ENCODE peak calls at places on chromosomes 11 and 22, in four cellular contexts. One of them, this sample, is unnamed.

GRCh38 chr11:33658195-33658900 is 42.3 kb downstream of the C11orf91 start:
- DNase-seq in stimulated activated CD4-positive, alpha-beta T cell treated with anti-CD3 and anti-CD28 coated beads, TNF-alpha, amount 100 ng/mL, for 1 hour: no peak
- DNase-seq in endothelial cell: no peak
- DNase-seq in left lung: peak; percentile 68
- DNase-seq in this sample: no peak

GRCh38 chr11:70772950-70773349 is 374.6 kb downstream of the CTTN start:
- DNase-seq in stimulated activated CD4-positive, alpha-beta T cell treated with anti-CD3 and anti-CD28 coated beads, TNF-alpha, amount 100 ng/mL, for 1 hour: no peak
- DNase-seq in left lung: no peak
- DNase-seq in endothelial cell: no peak
- DNase-seq in this sample: no peak

GRCh38 chr11:131796089-131796488 is 425.7 kb downstream of the NTM start:
- DNase-seq in stimulated activated CD4-positive, alpha-beta T cell treated with anti-CD3 and anti-CD28 coated beads, TNF-alpha, amount 100 ng/mL, for 1 hour: no peak
- DNase-seq in left lung: no peak
- DNase-seq in endothelial cell: no peak
- DNase-seq in this sample: no peak

GRCh38 chr11:116217006-116217405 is 555.8 kb downstream of the BUD13 start:
- DNase-seq in endothelial cell: peak; percentile 70
- DNase-seq in stimulated activated CD4-positive, alpha-beta T cell treated with anti-CD3 and anti-CD28 coated beads, TNF-alpha, amount 100 ng/mL, for 1 hour: no peak
- DNase-seq in left lung: no peak
- DNase-seq in this sample: no peak

GRCh38 chr11:62005231-62005661 is 37.8 kb upstream of the FTH1 start:
- DNase-seq in left lung: peak; percentile 8
- DNase-seq in stimulated activated CD4-positive, alpha-beta T cell treated with anti-CD3 and anti-CD28 coated beads, TNF-alpha, amount 100 ng/mL, for 1 hour: no peak
- DNase-seq in endothelial cell: no peak
- DNase-seq in this sample: no peak

GRCh38 chr11:40882301-40882700 is 577.2 kb downstream of the LRRC4C start:
- DNase-seq in stimulated activated CD4-positive, alpha-beta T cell treated with anti-CD3 and anti-CD28 coated beads, TNF-alpha, amount 100 ng/mL, for 1 hour: no peak
- DNase-seq in endothelial cell: no peak
- DNase-seq in left lung: no peak
- DNase-seq in this sample: no peak

GRCh38 chr22:24067587-24068376 is 56.7 kb downstream of the CABIN1 start:
- DNase-seq in endothelial cell: no peak
- DNase-seq in left lung: no peak
- DNase-seq in stimulated activated CD4-positive, alpha-beta T cell treated with anti-CD3 and anti-CD28 coated beads, TNF-alpha, amount 100 ng/mL, for 1 hour: no peak
- DNase-seq in this sample: peak; percentile 11

GRCh38 chr22:29243874-29244446 is 23.8 kb downstream of the RHBDD3 start:
- DNase-seq in endothelial cell: no peak
- DNase-seq in left lung: no peak
- DNase-seq in stimulated activated CD4-positive, alpha-beta T cell treated with anti-CD3 and anti-CD28 coated beads, TNF-alpha, amount 100 ng/mL, for 1 hour: no peak
- DNase-seq in this sample: no peak

GRCh38 chr22:38413085-38414008 is 41.7 kb downstream of the KCNJ4 start:
- DNase-seq in left lung: peak; percentile 79
- DNase-seq in stimulated activated CD4-positive, alpha-beta T cell treated with anti-CD3 and anti-CD28 coated beads, TNF-alpha, amount 100 ng/mL, for 1 hour: no peak
- DNase-seq in endothelial cell: no peak
- DNase-seq in this sample: peak; percentile 78

GRCh38 chr11:73273246-73273890 is 1.2 kb downstream of the P2RY6 start:
- DNase-seq in left lung: no peak
- DNase-seq in endothelial cell: no peak
- DNase-seq in stimulated activated CD4-positive, alpha-beta T cell treated with anti-CD3 and anti-CD28 coated beads, TNF-alpha, amount 100 ng/mL, for 1 hour: no peak
- DNase-seq in this sample: no peak

GRCh38 chr11:129815596-129816461 is at the start of gene TMEM45B:
- DNase-seq in endothelial cell: peak; percentile 18
- DNase-seq in stimulated activated CD4-positive, alpha-beta T cell treated with anti-CD3 and anti-CD28 coated beads, TNF-alpha, amount 100 ng/mL, for 1 hour: no peak
- DNase-seq in left lung: peak; percentile 89
- DNase-seq in this sample: no peak

GRCh38 chr22:40965936-40966557 is 14.9 kb downstream of the RBX1 start:
- DNase-seq in endothelial cell: no peak
- DNase-seq in stimulated activated CD4-positive, alpha-beta T cell treated with anti-CD3 and anti-CD28 coated beads, TNF-alpha, amount 100 ng/mL, for 1 hour: no peak
- DNase-seq in left lung: no peak
- DNase-seq in this sample: no peak

GRCh38 chr11:105132716-105133511 is 6.7 kb downstream of the CARD18 start:
- DNase-seq in left lung: no peak
- DNase-seq in endothelial cell: no peak
- DNase-seq in stimulated activated CD4-positive, alpha-beta T cell treated with anti-CD3 and anti-CD28 coated beads, TNF-alpha, amount 100 ng/mL, for 1 hour: no peak
- DNase-seq in this sample: no peak

GRCh38 chr22:26393929-26394328 is 35.1 kb upstream of the ASPHD2 start:
- DNase-seq in stimulated activated CD4-positive, alpha-beta T cell treated with anti-CD3 and anti-CD28 coated beads, TNF-alpha, amount 100 ng/mL, for 1 hour: no peak
- DNase-seq in endothelial cell: no peak
- DNase-seq in left lung: no peak
- DNase-seq in this sample: no peak

GRCh38 chr22:19115628-19116027 is 6.6 kb downstream of the DGCR2 start:
- DNase-seq in left lung: no peak
- DNase-seq in stimulated activated CD4-positive, alpha-beta T cell treated with anti-CD3 and anti-CD28 coated beads, TNF-alpha, amount 100 ng/mL, for 1 hour: no peak
- DNase-seq in endothelial cell: no peak
- DNase-seq in this sample: no peak

GRCh38 chr22:29369460-29369859 is 18.9 kb downstream of the AP1B1 start:
- DNase-seq in left lung: peak; percentile 80
- DNase-seq in endothelial cell: peak; percentile 39
- DNase-seq in stimulated activated CD4-positive, alpha-beta T cell treated with anti-CD3 and anti-CD28 coated beads, TNF-alpha, amount 100 ng/mL, for 1 hour: no peak
- DNase-seq in this sample: peak; percentile 86

GRCh38 chr22:50301581-50301991 is 5.9 kb downstream of the PLXNB2 start:
- DNase-seq in endothelial cell: no peak
- DNase-seq in stimulated activated CD4-positive, alpha-beta T cell treated with anti-CD3 and anti-CD28 coated beads, TNF-alpha, amount 100 ng/mL, for 1 hour: no peak
- DNase-seq in left lung: no peak
- DNase-seq in this sample: no peak

GRCh38 chr22:38294193-38294592 is 21.4 kb upstream of the TMEM184B start:
- DNase-seq in left lung: no peak
- DNase-seq in stimulated activated CD4-positive, alpha-beta T cell treated with anti-CD3 and anti-CD28 coated beads, TNF-alpha, amount 100 ng/mL, for 1 hour: no peak
- DNase-seq in endothelial cell: no peak
- DNase-seq in this sample: no peak

GRCh38 chr11:14444441-14445189 is 55.0 kb downstream of the COPB1 start:
- DNase-seq in stimulated activated CD4-positive, alpha-beta T cell treated with anti-CD3 and anti-CD28 coated beads, TNF-alpha, amount 100 ng/mL, for 1 hour: no peak
- DNase-seq in left lung: no peak
- DNase-seq in endothelial cell: no peak
- DNase-seq in this sample: no peak

GRCh38 chr11:128469220-128469619 is 118.1 kb downstream of the ETS1 start:
- DNase-seq in endothelial cell: no peak
- DNase-seq in left lung: no peak
- DNase-seq in stimulated activated CD4-positive, alpha-beta T cell treated with anti-CD3 and anti-CD28 coated beads, TNF-alpha, amount 100 ng/mL, for 1 hour: no peak
- DNase-seq in this sample: no peak

GRCh38 chr11:8092587-8093424 is 11.8 kb downstream of the TUB start:
- DNase-seq in left lung: no peak
- DNase-seq in stimulated activated CD4-positive, alpha-beta T cell treated with anti-CD3 and anti-CD28 coated beads, TNF-alpha, amount 100 ng/mL, for 1 hour: no peak
- DNase-seq in endothelial cell: peak; percentile 71
- DNase-seq in this sample: no peak

GRCh38 chr11:7651140-7651551 is 22.2 kb downstream of the CYB5R2 start:
- DNase-seq in endothelial cell: no peak
- DNase-seq in stimulated activated CD4-positive, alpha-beta T cell treated with anti-CD3 and anti-CD28 coated beads, TNF-alpha, amount 100 ng/mL, for 1 hour: no peak
- DNase-seq in left lung: peak; percentile 45
- DNase-seq in this sample: no peak

GRCh38 chr11:95821640-95822039 is 31.3 kb downstream of the CEP57 start:
- DNase-seq in endothelial cell: no peak
- DNase-seq in left lung: no peak
- DNase-seq in stimulated activated CD4-positive, alpha-beta T cell treated with anti-CD3 and anti-CD28 coated beads, TNF-alpha, amount 100 ng/mL, for 1 hour: no peak
- DNase-seq in this sample: no peak

GRCh38 chr11:31173926-31174680 is 195.4 kb downstream of the DCDC1 start:
- DNase-seq in endothelial cell: no peak
- DNase-seq in left lung: no peak
- DNase-seq in stimulated activated CD4-positive, alpha-beta T cell treated with anti-CD3 and anti-CD28 coated beads, TNF-alpha, amount 100 ng/mL, for 1 hour: no peak
- DNase-seq in this sample: no peak

GRCh38 chr11:69369945-69370344 is 76.0 kb downstream of the MYEOV start:
- DNase-seq in stimulated activated CD4-positive, alpha-beta T cell treated with anti-CD3 and anti-CD28 coated beads, TNF-alpha, amount 100 ng/mL, for 1 hour: no peak
- DNase-seq in endothelial cell: peak; percentile 1
- DNase-seq in left lung: no peak
- DNase-seq in this sample: no peak

This sample was measured in aorta.